ENCODE peak calls at places on chromosomes 5 and 9, in seven cellular contexts. Y, V, U, Z, R, B and Q are unnamed samples.

GRCh38 chr5:67494186-67494842 is 297.7 kb upstream of the CD180 start:
- DNase-seq in V (peak; percentile 72), R (no peak), Y (no peak), Z (no peak), B (no peak), U (no peak), Q (peak; percentile 63)

GRCh38 chr5:68522863-68523262 is 307.3 kb downstream of the PIK3R1 start:
- DNase-seq in V (no peak), B (no peak), U (no peak), Z (peak; percentile 53), Y (no peak), R (no peak), Q (no peak)

GRCh38 chr9:88746029-88746743 is 211.2 kb downstream of the NXNL2 start:
- DNase-seq in Z (peak; percentile 91), Y (no peak), B (no peak), R (no peak), U (peak; percentile 81), V (no peak), Q (peak; percentile 88)

GRCh38 chr5:97400537-97400936 is 217.5 kb upstream of the RIOK2 start:
- DNase-seq in R (no peak), V (no peak), Y (no peak), Z (no peak), U (no peak), B (peak; percentile 53), Q (no peak)

GRCh38 chr9:135609366-135609955 is 29.9 kb downstream of the GLT6D1 start:
- DNase-seq in V (no peak), U (no peak), B (peak; percentile 41), Z (no peak), R (no peak), Y (no peak), Q (peak; percentile 43)

GRCh38 chr9:126474201-126474765 is 139.4 kb upstream of the LMX1B start:
- DNase-seq in R (no peak), V (no peak), Y (no peak), B (no peak), Z (peak; percentile 69), U (peak; percentile 15), Q (no peak)

GRCh38 chr9:35842020-35842745 is 13.2 kb downstream of the TMEM8B start:
- DNase-seq in B (no peak), R (no peak), Y (no peak), Z (no peak), V (no peak), U (no peak), Q (peak; percentile 57)

GRCh38 chr9:136303066-136303824 is 649 bp downstream of the CCDC187 start:
- DNase-seq in U (no peak), R (no peak), Z (no peak), Y (no peak), B (no peak), V (no peak), Q (no peak)

GRCh38 chr5:96000308-96000707 is 38.7 kb upstream of the ELL2 start:
- DNase-seq in V (no peak), Z (no peak), B (no peak), R (no peak), U (no peak), Y (no peak), Q (no peak)

GRCh38 chr9:2934241-2934650 is 90.4 kb upstream of the PUM3 start:
- DNase-seq in B (peak; percentile 23), V (no peak), U (no peak), R (no peak), Y (no peak), Z (no peak), Q (no peak)

GRCh38 chr5:59035681-59036080 is 452.8 kb downstream of the RAB3C start:
- DNase-seq in V (no peak), Y (no peak), B (no peak), R (no peak), U (no peak), Z (no peak), Q (no peak)

GRCh38 chr5:146706321-146706972 is 172.1 kb downstream of the PPP2R2B start:
- DNase-seq in U (no peak), Y (no peak), R (no peak), Z (no peak), V (no peak), B (peak; percentile 49), Q (no peak)

GRCh38 chr5:37789991-37790390 is 49.9 kb downstream of the GDNF start:
- DNase-seq in V (no peak), B (no peak), Z (peak; percentile 55), U (no peak), R (no peak), Y (no peak), Q (no peak)

GRCh38 chr9:86529496-86530275 is 175.5 kb upstream of the TUT7 start:
- DNase-seq in U (no peak), B (no peak), Z (no peak), Y (no peak), V (no peak), R (no peak), Q (no peak)

GRCh38 chr9:96376926-96377874 is 6.3 kb downstream of the SLC35D2 start:
- DNase-seq in Y (no peak), R (no peak), Z (peak; percentile 56), U (no peak), V (no peak), B (no peak), Q (peak; percentile 17)

GRCh38 chr5:150492621-150493020 is 15.3 kb upstream of the NDST1 start:
- DNase-seq in Z (peak; percentile 87), R (no peak), V (no peak), Y (no peak), B (no peak), U (no peak), Q (no peak)

GRCh38 chr9:86458456-86458855 is 104.2 kb upstream of the TUT7 start:
- DNase-seq in V (no peak), Z (no peak), R (no peak), U (no peak), B (no peak), Y (no peak), Q (no peak)

GRCh38 chr5:94440015-94440414 is 178.4 kb downstream of the KIAA0825 start:
- DNase-seq in Z (no peak), Y (no peak), B (no peak), R (no peak), U (no peak), V (no peak), Q (no peak)